ENCODE peak calls at places on chromosomes 5 and 9, in nine cellular contexts. C, M, E, G, J, Q, D, W and U are unnamed samples.
A peak's percentile ranks its signal among the peaks of the same experiment; 100 is the strongest.

GRCh38 chr9:131270171-131271015 is 5.9 kb downstream of the FAM78A start:
- DNase-seq in E (no peak), Q (peak; percentile 74), J (no peak), M (no peak), W (peak; percentile 88), C (no peak), D (no peak), G (no peak), U (no peak)

GRCh38 chr9:131262327-131263032 is 13.8 kb downstream of the FAM78A start:
- DNase-seq in M (no peak), Q (no peak), D (no peak), C (no peak), E (no peak), G (no peak), J (no peak), W (no peak), U (no peak)

GRCh38 chr5:85170183-85170582 is 785.5 kb upstream of the EDIL3 start:
- DNase-seq in W (no peak), M (no peak), Q (no peak), J (no peak), E (no peak), C (no peak), G (peak; percentile 16), D (no peak), U (no peak)

GRCh38 chr9:121963542-121963995 is 129.5 kb downstream of the TTLL11 start:
- DNase-seq in W (no peak), D (no peak), J (no peak), M (no peak), E (no peak), Q (no peak), G (no peak), C (no peak), U (no peak)

GRCh38 chr5:40619406-40619805 is 60.3 kb upstream of the PTGER4 start:
- DNase-seq in C (no peak), G (no peak), M (no peak), D (no peak), E (no peak), W (no peak), J (no peak), Q (no peak), U (no peak)

GRCh38 chr9:1002678-1003077 is 26.2 kb downstream of the DMRT3 start:
- DNase-seq in Q (no peak), G (no peak), C (no peak), E (no peak), M (no peak), D (no peak), W (no peak), J (no peak), U (no peak)

GRCh38 chr9:130371196-130371966 is 73.4 kb upstream of the ASS1 start:
- DNase-seq in J (no peak), Q (no peak), C (no peak), G (no peak), E (no peak), M (peak; percentile 35), W (no peak), D (no peak), U (no peak)

GRCh38 chr9:133635098-133635497 is 1.1 kb upstream of the DBH start:
- DNase-seq in G (no peak), J (no peak), C (no peak), D (no peak), Q (no peak), W (no peak), M (no peak), E (no peak), U (no peak)

GRCh38 chr5:109718216-109718615 is 28.5 kb downstream of the MAN2A1 start:
- DNase-seq in Q (no peak), M (no peak), W (no peak), E (no peak), D (no peak), C (no peak), J (no peak), G (no peak), U (no peak)

GRCh38 chr5:106858616-106859015 is 812.1 kb downstream of the EFNA5 start:
- DNase-seq in J (no peak), E (no peak), D (no peak), Q (no peak), G (no peak), W (no peak), C (no peak), M (no peak), U (no peak)

GRCh38 chr5:178149199-178149932 is 4.3 kb downstream of the NHP2 start:
- DNase-seq in C (no peak), M (no peak), E (no peak), G (peak; percentile 64), W (no peak), Q (no peak), J (no peak), D (no peak), U (no peak)

GRCh38 chr5:62281411-62281810 is 24.6 kb upstream of the KIF2A start:
- DNase-seq in G (no peak), W (no peak), C (no peak), M (no peak), D (no peak), Q (no peak), E (no peak), J (no peak), U (no peak)

GRCh38 chr9:127224883-127225739 is 39.5 kb upstream of the GARNL3 start:
- DNase-seq in Q (peak; percentile 97), G (peak; percentile 99), J (peak; percentile 93), M (peak; percentile 100), E (peak; percentile 86), C (peak; percentile 86), W (peak; percentile 98), D (peak; percentile 99), U (peak; percentile 89)

GRCh38 chr5:77629553-77630245 is 8.8 kb downstream of the OTP start:
- DNase-seq in J (no peak), G (peak; percentile 75), C (peak; percentile 48), E (peak; percentile 53), M (no peak), D (no peak), Q (no peak), W (no peak), U (peak; percentile 71)

GRCh38 chr5:72428664-72429063 is 78.5 kb downstream of the ZNF366 start:
- DNase-seq in M (no peak), J (no peak), Q (no peak), C (no peak), G (no peak), E (no peak), D (no peak), W (no peak), U (no peak)

GRCh38 chr9:101201626-101202025 is 173.1 kb downstream of the PLPPR1 start:
- DNase-seq in D (no peak), W (no peak), J (no peak), C (no peak), E (no peak), M (no peak), Q (peak; percentile 13), G (no peak), U (no peak)

GRCh38 chr9:124218438-124219289 is 39.1 kb upstream of the NEK6 start:
- DNase-seq in Q (peak; percentile 80), C (no peak), G (no peak), E (peak; percentile 62), M (peak; percentile 57), W (peak; percentile 51), J (no peak), D (no peak), U (peak; percentile 83)

GRCh38 chr9:135690836-135691570 is 8.3 kb downstream of the SOHLH1 start:
- DNase-seq in J (no peak), Q (no peak), D (no peak), C (no peak), E (no peak), M (no peak), W (no peak), G (no peak), U (no peak)

GRCh38 chr5:95808686-95809413 is 13.7 kb downstream of the GLRX start:
- DNase-seq in Q (peak; percentile 74), W (peak; percentile 76), D (peak; percentile 57), J (no peak), E (no peak), C (no peak), G (peak; percentile 89), M (no peak), U (no peak)

GRCh38 chr5:74334434-74335364 is 305.8 kb downstream of the ENC1 start:
- DNase-seq in M (no peak), J (no peak), C (no peak), W (no peak), Q (no peak), G (no peak), D (no peak), E (no peak), U (peak; percentile 39)

GRCh38 chr5:33595303-33595702 is 154.5 kb downstream of the TARS1 start:
- DNase-seq in E (no peak), M (no peak), D (no peak), C (no peak), J (no peak), Q (no peak), G (no peak), W (no peak), U (no peak)

GRCh38 chr9:99030082-99030481 is 74.8 kb upstream of the TGFBR1 start:
- DNase-seq in E (no peak), M (peak; percentile 68), D (no peak), C (no peak), J (no peak), W (no peak), Q (no peak), G (no peak), U (no peak)

GRCh38 chr9:137000177-137000930 is 4.0 kb upstream of the CLIC3 start:
- DNase-seq in G (no peak), D (no peak), W (no peak), E (no peak), M (peak; percentile 85), J (no peak), C (no peak), Q (no peak), U (no peak)

GRCh38 chr5:128380324-128380723 is 157.7 kb downstream of the FBN2 start:
- DNase-seq in E (no peak), M (no peak), Q (no peak), C (no peak), W (no peak), G (no peak), D (peak; percentile 27), J (no peak), U (no peak)

GRCh38 chr5:25489834-25490538 is 845.2 kb upstream of the CDH10 start:
- DNase-seq in G (no peak), E (no peak), C (no peak), Q (no peak), J (no peak), M (no peak), W (no peak), D (no peak), U (no peak)

GRCh38 chr5:77379558-77380061 is 112.5 kb downstream of the WDR41 start:
- DNase-seq in C (no peak), Q (no peak), J (no peak), W (no peak), D (no peak), G (no peak), E (peak; percentile 18), M (no peak), U (no peak)

GRCh38 chr5:39194466-39195136 is 24.8 kb downstream of the FYB1 start:
- DNase-seq in C (no peak), G (no peak), D (no peak), W (no peak), J (no peak), E (peak; percentile 11), M (peak; percentile 51), Q (no peak), U (no peak)

GRCh38 chr9:94511134-94511942 is 43.5 kb upstream of the PCAT7 start:
- DNase-seq in C (no peak), M (no peak), Q (no peak), J (no peak), D (no peak), W (no peak), G (no peak), E (no peak), U (no peak)

GRCh38 chr5:83509535-83509934 is 38.0 kb downstream of the VCAN start:
- DNase-seq in G (no peak), E (no peak), Q (no peak), D (peak; percentile 23), J (no peak), C (no peak), W (peak; percentile 46), M (peak; percentile 12), U (peak; percentile 75)

GRCh38 chr5:58763390-58763789 is 180.5 kb downstream of the RAB3C start:
- DNase-seq in Q (no peak), W (no peak), J (no peak), E (no peak), C (no peak), G (no peak), D (no peak), M (no peak), U (no peak)

GRCh38 chr9:92141144-92142129 is 26.2 kb upstream of the SPTLC1 start:
- DNase-seq in C (no peak), J (peak; percentile 19), E (peak; percentile 25), Q (no peak), D (no peak), G (peak; percentile 79), M (peak; percentile 66), W (peak; percentile 40), U (no peak)